ENCODE peak calls at places on chromosomes 13 and 19, in seven cellular contexts. A, X, S, U, V, T and Y are unnamed samples.

GRCh38 chr13:101773062-101773461 is 320.6 kb downstream of the ITGBL1 start:
- DNase-seq in A (no peak), T (peak; percentile 4), S (no peak), X (no peak), U (peak; percentile 84), V (peak; percentile 8), Y (no peak)

GRCh38 chr19:17757125-17757524 is 5.8 kb downstream of the FCHO1 start:
- DNase-seq in U (no peak), S (peak; percentile 50), A (no peak), T (no peak), V (no peak), X (no peak), Y (no peak)

GRCh38 chr13:76994281-76994680 is 2.4 kb downstream of the CLN5 start:
- DNase-seq in X (no peak), S (no peak), A (no peak), U (peak; percentile 46), V (no peak), T (no peak), Y (no peak)

GRCh38 chr19:17037966-17038500 is 11.4 kb upstream of the CPAMD8 start:
- DNase-seq in A (no peak), T (no peak), S (no peak), X (no peak), U (no peak), V (no peak), Y (no peak)

GRCh38 chr19:56837004-56837403 is 3.5 kb downstream of the PEG3 start:
- DNase-seq in S (no peak), X (no peak), V (peak; percentile 76), A (no peak), U (peak; percentile 54), T (no peak), Y (no peak)

GRCh38 chr13:53010374-53011105 is 18.1 kb upstream of the OLFM4 start:
- DNase-seq in U (no peak), T (no peak), X (no peak), V (no peak), S (no peak), A (no peak), Y (no peak)

GRCh38 chr19:38394488-38394887 is 6.0 kb downstream of the SPRED3 start:
- DNase-seq in X (no peak), S (no peak), U (peak; percentile 61), A (peak; percentile 82), V (peak; percentile 95), T (no peak), Y (peak; percentile 98)

GRCh38 chr13:89695343-89696257 is 1651.9 kb upstream of the MIR17HG start:
- DNase-seq in A (peak; percentile 25), U (peak; percentile 71), T (peak; percentile 65), S (peak; percentile 8), X (peak; percentile 57), V (peak; percentile 77), Y (peak; percentile 46)

GRCh38 chr19:1063030-1063908 is 3.7 kb upstream of the ARHGAP45 start:
- DNase-seq in A (no peak), X (no peak), S (no peak), U (peak; percentile 64), T (no peak), V (peak; percentile 57), Y (no peak)

GRCh38 chr13:106477303-106477702 is 58.2 kb downstream of the EFNB2 start:
- DNase-seq in X (no peak), A (no peak), T (no peak), V (no peak), S (no peak), U (no peak), Y (no peak)
- H3K4ac ChIP-seq in X (no peak overlapping the region), A (no peak overlapping the region), T (no peak overlapping the region), V (no peak overlapping the region), S (no peak overlapping the region), U (no peak overlapping the region), Y (no peak overlapping the region)

DNA sequence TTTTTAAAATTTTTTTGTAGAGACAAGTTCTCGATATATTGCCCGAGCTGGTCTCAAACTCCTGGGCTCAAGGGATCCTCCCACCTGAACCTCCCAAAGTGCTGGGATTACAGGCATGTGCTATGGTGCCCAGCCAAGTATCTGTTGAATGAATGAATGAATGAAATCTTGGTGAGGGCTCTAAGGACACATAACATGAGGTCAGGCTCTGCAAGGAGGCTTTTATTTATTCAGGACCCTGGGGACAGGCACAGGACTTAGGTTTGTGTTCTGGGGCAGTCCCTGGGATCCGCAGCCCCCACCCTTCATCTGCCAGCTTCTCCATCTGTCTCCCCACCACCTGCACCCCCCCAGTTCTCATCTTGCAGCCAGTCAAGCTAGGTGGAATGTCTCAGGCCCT is 4.6 kb downstream of the PTGIR start:
- DNase-seq in X (no peak), U (no peak), V (no peak), A (no peak), S (no peak), T (no peak), Y (no peak)
- H3K9ac ChIP-seq in X (no peak overlapping the region), U (no peak overlapping the region), V (no peak overlapping the region), A (no peak overlapping the region), S (no peak overlapping the region), T (no peak overlapping the region), Y (no peak overlapping the region)

DNA sequence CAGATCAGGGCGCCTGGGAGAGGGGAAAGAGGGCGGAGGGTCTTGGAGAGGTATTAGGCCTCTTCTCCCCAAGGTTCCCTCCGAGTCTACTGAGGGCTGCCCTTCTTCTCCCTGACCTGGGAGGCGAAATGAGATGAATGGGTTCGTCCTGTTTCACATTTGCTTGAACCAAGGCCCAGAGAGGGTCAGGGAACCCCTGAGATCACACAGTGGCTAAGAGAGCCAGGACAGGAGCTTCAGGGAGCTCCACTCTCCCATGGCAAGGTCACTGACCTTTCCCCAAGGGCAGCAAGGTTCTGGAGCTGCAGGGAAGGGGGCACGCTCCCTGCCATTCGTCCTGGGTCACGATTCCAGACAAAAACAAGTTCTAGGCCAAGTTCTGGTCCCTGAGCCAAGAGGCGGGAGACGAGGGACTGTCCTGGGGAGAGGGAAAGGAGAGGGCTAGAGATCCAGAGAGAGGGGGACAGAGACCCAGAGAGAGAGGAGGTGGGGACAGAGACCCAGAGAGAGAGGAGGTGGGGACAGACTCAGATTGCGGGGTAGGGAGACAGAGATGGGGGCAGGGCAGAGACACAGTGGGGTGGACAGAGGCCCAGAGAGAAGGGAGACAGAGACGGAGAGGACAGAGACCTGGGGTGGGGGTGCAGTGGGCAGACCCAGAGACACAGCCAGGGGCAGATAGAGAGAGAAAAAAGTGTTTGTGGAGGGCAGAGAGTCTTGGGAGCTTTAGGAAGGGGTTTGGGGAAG is 541 bp downstream of the ASPDH start:
- DNase-seq in V (no peak), U (no peak), T (no peak), X (no peak), S (no peak), A (no peak), Y (no peak)
- H3K27ac ChIP-seq in V (no peak overlapping the region), U (no peak overlapping the region), T (no peak overlapping the region), X (no peak overlapping the region), S (no peak overlapping the region), A (no peak overlapping the region), Y (no peak overlapping the region)

DNA sequence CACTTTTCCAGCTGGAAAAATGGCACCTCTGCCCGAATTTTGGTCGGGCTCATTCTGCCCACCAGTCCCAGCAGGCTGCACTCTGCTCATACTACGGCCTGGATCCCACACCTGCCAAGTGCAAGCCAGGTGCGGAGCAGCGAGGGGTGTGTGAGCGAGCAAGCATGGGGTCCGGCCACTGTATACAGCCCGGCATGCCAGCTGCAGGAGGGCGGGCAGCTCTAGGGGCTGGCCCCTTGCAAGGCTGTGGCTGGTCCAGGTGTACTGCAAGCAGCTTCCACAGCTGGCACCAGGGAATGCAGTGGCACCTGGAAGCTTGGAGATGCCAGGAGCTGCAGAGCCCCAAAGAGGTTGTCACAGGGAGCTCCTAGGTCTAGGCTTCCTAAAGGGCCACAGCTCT is 2.7 kb upstream of the INTS6 start:
- DNase-seq in U (no peak), X (no peak), T (no peak), A (no peak), S (no peak), V (no peak), Y (no peak)
- H3K4ac ChIP-seq in U (no peak overlapping the region), X (no peak overlapping the region), T (no peak overlapping the region), A (no peak overlapping the region), S (no peak overlapping the region), V (no peak overlapping the region), Y (no peak overlapping the region)

GRCh38 chr13:57698851-57699250 is 67.3 kb downstream of the PCDH17 start:
- DNase-seq in U (no peak), X (no peak), S (no peak), A (no peak), T (no peak), V (no peak), Y (no peak)
- H3K9ac ChIP-seq in U (no peak overlapping the region), X (no peak overlapping the region), S (no peak overlapping the region), A (no peak overlapping the region), T (no peak overlapping the region), V (no peak overlapping the region), Y (no peak overlapping the region)

GRCh38 chr13:30121244-30121643 is 186.1 kb downstream of the KATNAL1 start:
- DNase-seq in T (no peak), V (no peak), A (no peak), U (no peak), X (no peak), S (no peak), Y (no peak)
- H3K27ac ChIP-seq in T (no peak overlapping the region), V (no peak overlapping the region), A (no peak overlapping the region), U (no peak overlapping the region), X (no peak overlapping the region), S (no peak overlapping the region), Y (no peak overlapping the region)

GRCh38 chr13:60094385-60095088 is 69.2 kb downstream of the DIAPH3 start:
- DNase-seq in A (no peak), U (no peak), V (no peak), T (no peak), X (no peak), S (no peak), Y (no peak)

GRCh38 chr13:60091573-60091972 is 72.2 kb downstream of the DIAPH3 start:
- DNase-seq in X (no peak), T (no peak), U (no peak), A (no peak), S (no peak), V (no peak), Y (no peak)

GRCh38 chr13:60095300-60095699 is 68.4 kb downstream of the DIAPH3 start:
- DNase-seq in V (peak; percentile 12), S (no peak), T (no peak), A (no peak), X (no peak), U (no peak), Y (no peak)

GRCh38 chr13:60090579-60090978 is 73.1 kb downstream of the DIAPH3 start:
- DNase-seq in X (no peak), T (no peak), A (no peak), V (peak; percentile 40), U (peak; percentile 11), S (peak; percentile 46), Y (no peak)
- H3K4ac ChIP-seq in X (no peak overlapping the region), T (no peak overlapping the region), A (no peak overlapping the region), V (no peak overlapping the region), U (no peak overlapping the region), S (no peak overlapping the region), Y (no peak overlapping the region)